ENCODE peak calls at places on chromosomes 6 and 20, in six cellular contexts. M, C, I, K, A and W are unnamed samples.

GRCh38 chr6:15945593-15946159 is 183.2 kb upstream of the MYLIP start:
- DNase-seq in K (peak), I (peak), C (peak), M (no peak), A (no peak), W (peak)

GRCh38 chr20:3045042-3045815 is 623 bp upstream of the MRPS26 start:
- DNase-seq in C (peak), A (peak), K (peak), M (peak), I (no peak), W (peak)

GRCh38 chr20:13349240-13349604 is 128.1 kb downstream of the ISM1 start:
- DNase-seq in M (no peak), I (no peak), K (peak), A (no peak), C (peak), W (no peak)

GRCh38 chr6:153059757-153060156 is 57.2 kb upstream of the MTRF1L start:
- DNase-seq in A (peak), I (peak), M (no peak), K (no peak), C (peak), W (no peak)

GRCh38 chr20:46199198-46199597 is 81.1 kb downstream of the CD40 start:
- DNase-seq in M (peak), K (no peak), A (peak), C (no peak), I (peak), W (no peak)

GRCh38 chr6:109183109-109183508 is 87.8 kb downstream of the CEP57L1 start:
- DNase-seq in A (peak), C (no peak), I (peak), K (no peak), M (no peak), W (no peak)

GRCh38 chr6:128686084-128686483 is 165.7 kb upstream of the PTPRK start:
- DNase-seq in C (no peak), I (no peak), K (no peak), A (no peak), M (no peak), W (no peak)

GRCh38 chr20:5848711-5849505 is 98.7 kb downstream of the SHLD1 start:
- DNase-seq in C (peak), I (no peak), M (no peak), K (peak), A (no peak), W (peak)

GRCh38 chr6:29142349-29142748 is 28.4 kb upstream of the OR2J2 start:
- DNase-seq in I (no peak), K (no peak), C (no peak), M (no peak), A (no peak), W (no peak)

GRCh38 chr6:48765352-48765961 is 654.5 kb upstream of the PTCHD4 start:
- DNase-seq in C (peak), K (peak), I (peak), M (peak), A (peak), W (peak)

GRCh38 chr20:24837721-24838456 is 111.2 kb upstream of the CST7 start:
- DNase-seq in A (no peak), M (peak), I (no peak), C (peak), K (peak), W (peak)
- H3K4me2 ChIP-seq in A (no peak), M (no peak), I (no peak), C (no peak), K (no peak), W (no peak)

DNA sequence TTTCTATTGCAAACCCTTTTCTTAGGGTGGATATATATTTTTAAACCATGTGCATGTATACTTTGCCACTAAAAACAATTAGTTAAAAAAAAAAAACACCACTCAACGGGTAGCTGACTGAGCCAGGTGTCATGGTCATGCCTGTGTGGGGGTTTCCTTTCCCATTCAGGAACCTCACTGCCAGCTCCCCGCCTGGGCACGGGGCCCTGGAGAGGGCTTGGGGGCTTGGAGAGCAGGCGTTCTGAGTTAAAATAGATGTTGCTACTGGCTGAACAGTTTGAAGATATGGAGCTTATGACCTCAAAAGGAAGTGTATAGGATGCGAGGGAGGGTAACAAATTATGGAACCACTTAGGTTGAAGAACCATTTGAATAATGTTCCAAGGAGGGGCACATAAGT is 9.8 kb downstream of the STX16 start:
- DNase-seq in A (no peak), I (no peak), K (no peak), C (no peak), M (no peak), W (no peak)
- H3K4me2 ChIP-seq in A (peak), I (no peak), K (no peak), C (no peak), M (no peak), W (no peak)

GRCh38 chr6:27239258-27239657 is 8.2 kb upstream of the PRSS16 start:
- DNase-seq in I (no peak), M (no peak), A (no peak), K (no peak), C (no peak), W (peak)
- H3K4me2 ChIP-seq in I (peak), M (peak), A (peak), K (peak), C (no peak), W (peak)

DNA sequence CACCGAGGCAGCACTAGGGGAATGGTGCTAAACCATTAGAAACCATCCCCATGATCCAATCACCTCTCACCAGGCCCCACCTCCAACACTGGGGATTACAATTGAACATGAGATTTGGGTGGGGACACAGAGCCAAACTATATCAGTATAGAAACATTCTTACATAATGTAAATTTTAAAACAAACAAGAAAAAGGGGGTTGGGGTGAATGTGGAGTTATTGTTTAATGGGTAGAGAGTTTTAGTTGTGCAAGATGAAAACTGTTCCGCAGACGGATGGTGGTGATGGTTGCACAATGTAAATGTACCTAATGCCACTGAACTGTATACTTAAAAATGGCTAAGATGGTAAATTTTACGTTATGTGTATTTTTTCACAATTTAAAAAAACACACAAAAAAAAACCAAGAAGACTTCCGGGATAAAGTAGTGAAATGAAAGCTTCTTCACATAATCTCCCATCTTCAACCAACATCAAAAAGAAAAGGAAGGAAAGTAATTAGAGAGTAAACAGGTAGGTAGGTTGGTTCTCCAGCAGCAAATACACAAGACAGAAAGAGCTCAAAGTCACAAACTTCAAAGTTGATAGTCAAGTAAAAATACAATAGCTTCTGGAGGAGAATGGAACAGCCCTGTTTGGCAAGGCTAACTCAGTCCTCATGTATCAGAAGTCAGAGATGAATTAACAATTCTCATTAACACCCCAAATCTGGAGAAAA is 16.3 kb downstream of the RARS2 start:
- DNase-seq in K (no peak), I (no peak), M (no peak), C (no peak), A (no peak), W (no peak)
- H3K4me2 ChIP-seq in K (no peak), I (peak), M (no peak), C (no peak), A (no peak), W (no peak)

GRCh38 chr6:26321005-26321404 is 44.0 kb upstream of the BTN3A2 start:
- DNase-seq in I (no peak), C (no peak), M (no peak), A (no peak), K (no peak), W (no peak)
- H3K4me2 ChIP-seq in I (peak), C (peak), M (peak), A (peak), K (peak), W (no peak)